ENCODE peak calls at places on chromosomes 12 and 14, in nine cellular contexts. A is Kasumi-1; C is HL-60; U is NT2/D1; M is ecto neural progenitor cell; W is NCI-H2029 treated with DMSO at 0.1 percent for 48 hours; X is HEK293T; F is A172; L is stimulated activated CD8-positive, alpha-beta memory T cell treated with anti-CD3 and anti-CD28 coated beads, Interleukin-4, amount 100 ng/mL, for 4 hours. T is an unnamed sample.

GRCh38 chr14:35915185-35915584 is 89.0 kb downstream of the BRMS1L start:
- DNase-seq in A (no peak), C (no peak), U (no peak), M (no peak), W (no peak), X (no peak), F (no peak), L (no peak), T (no peak)

GRCh38 chr14:78798757-78799156 is 628.6 kb downstream of the NRXN3 start:
- DNase-seq in A (no peak), C (no peak), U (no peak), M (no peak), W (no peak), X (no peak), F (no peak), L (no peak), T (no peak)

GRCh38 chr12:75130811-75131210 is 78.8 kb downstream of the KCNC2 start:
- DNase-seq in A (no peak), C (no peak), U (no peak), M (no peak), W (no peak), X (no peak), F (no peak), L (no peak), T (peak)

GRCh38 chr14:105902131-105902898 is 375.9 kb downstream of the TMEM121 start:
- DNase-seq in A (no peak), C (no peak), U (no peak), M (no peak), W (no peak), X (no peak), F (no peak), L (no peak), T (no peak)

GRCh38 chr12:117141097-117141898 is 42.1 kb upstream of the TESC start:
- DNase-seq in A (no peak), C (no peak), U (no peak), M (no peak), W (no peak), X (no peak), F (no peak), L (no peak), T (no peak)

GRCh38 chr12:31444801-31445200 is 118.9 kb upstream of the SINHCAF start:
- DNase-seq in A (no peak), C (no peak), U (no peak), M (no peak), W (no peak), X (no peak), F (no peak), L (no peak), T (no peak)

GRCh38 chr12:8905546-8905945 is 8.8 kb upstream of the PHC1 start:
- DNase-seq in A (no peak), C (no peak), U (peak), M (no peak), W (no peak), X (no peak), F (no peak), L (no peak), T (no peak)

GRCh38 chr12:93776581-93777018 is 99.4 kb downstream of the CRADD start:
- DNase-seq in A (no peak), C (no peak), U (no peak), M (no peak), W (no peak), X (no peak), F (peak), L (no peak), T (no peak)

GRCh38 chr14:105067969-105068301 is 2.7 kb upstream of the GPR132 start:
- DNase-seq in A (no peak), C (no peak), U (no peak), M (no peak), W (no peak), X (no peak), F (no peak), L (no peak), T (no peak)

GRCh38 chr14:94631050-94631449 is 18.9 kb downstream of the SERPINA3 start:
- DNase-seq in A (no peak), C (no peak), U (no peak), M (no peak), W (no peak), X (no peak), F (no peak), L (no peak), T (no peak)

GRCh38 chr14:77923131-77923933 is 123.4 kb downstream of the ADCK1 start:
- DNase-seq in A (no peak), C (no peak), U (no peak), M (no peak), W (no peak), X (no peak), F (no peak), L (no peak), T (no peak)

GRCh38 chr12:79936670-79937069 is 1.8 kb upstream of the PPP1R12A start:
- DNase-seq in A (no peak), C (no peak), U (no peak), M (no peak), W (peak), X (no peak), F (no peak), L (no peak), T (no peak)

GRCh38 chr12:97921957-97922722 is 459.5 kb downstream of the RMST start:
- DNase-seq in A (no peak), C (no peak), U (no peak), M (no peak), W (no peak), X (no peak), F (peak), L (no peak), T (no peak)

T was measured in NCI-H1105.